ENCODE peak calls at places on chromosome 20, in seven cellular contexts. I, D, V, P, E, Y and R are unnamed samples.

GRCh38 chr20:53321596-53321995 is 272.0 kb downstream of the ZNF217 start:
- DNase-seq in I (no peak), D (no peak), V (no peak), P (no peak), E (no peak), Y (no peak), R (no peak)

GRCh38 chr20:11302436-11302835 is 615.3 kb upstream of the BTBD3 start:
- DNase-seq in I (no peak), D (no peak), V (no peak), P (no peak), E (no peak), Y (no peak), R (no peak)

GRCh38 chr20:3339076-3339475 is 68.4 kb downstream of the DNAAF9 start:
- DNase-seq in I (no peak), D (no peak), V (no peak), P (no peak), E (no peak), Y (no peak), R (no peak)

GRCh38 chr20:3430376-3431069 is 23.1 kb upstream of the DNAAF9 start:
- DNase-seq in I (no peak), D (no peak), V (no peak), P (peak), E (no peak), Y (no peak), R (no peak)

GRCh38 chr20:1686151-1686748 is 28.7 kb upstream of the SIRPG start:
- DNase-seq in I (no peak), D (no peak), V (no peak), P (no peak), E (no peak), Y (no peak), R (no peak)

GRCh38 chr20:2751868-2752630 is 48.4 kb downstream of the CPXM1 start:
- DNase-seq in I (no peak), D (peak), V (no peak), P (peak), E (no peak), Y (no peak), R (no peak)

GRCh38 chr20:56628015-56628872 is 862 bp upstream of the TFAP2C start:
- DNase-seq in I (no peak), D (no peak), V (peak), P (no peak), E (no peak), Y (no peak), R (peak)

GRCh38 chr20:54123587-54124180 is 50.1 kb downstream of the CYP24A1 start:
- DNase-seq in I (peak), D (no peak), V (peak), P (no peak), E (no peak), Y (peak), R (peak)

GRCh38 chr20:41030536-41031242 is 2.1 kb downstream of the TOP1 start:
- DNase-seq in I (peak), D (no peak), V (no peak), P (no peak), E (no peak), Y (no peak), R (no peak)

GRCh38 chr20:48671141-48671540 is 156.7 kb downstream of the PREX1 start:
- DNase-seq in I (no peak), D (no peak), V (no peak), P (no peak), E (no peak), Y (no peak), R (no peak)

GRCh38 chr20:56983813-56984212 is 282.6 kb downstream of the BMP7 start:
- DNase-seq in I (no peak), D (no peak), V (no peak), P (no peak), E (no peak), Y (no peak), R (no peak)

GRCh38 chr20:60086936-60087562 is 128.8 kb downstream of the CDH26 start:
- DNase-seq in I (no peak), D (no peak), V (no peak), P (no peak), E (no peak), Y (no peak), R (no peak)

GRCh38 chr20:18496042-18496441 is 983 bp downstream of the RBBP9 start:
- DNase-seq in I (no peak), D (no peak), V (no peak), P (no peak), E (no peak), Y (no peak), R (no peak)

GRCh38 chr20:37524859-37525708 is 2.6 kb downstream of the BLCAP start:
- DNase-seq in I (peak), D (no peak), V (no peak), P (no peak), E (no peak), Y (peak), R (no peak)

GRCh38 chr20:33651562-33652048 is 10.5 kb upstream of the C20orf144 start:
- DNase-seq in I (no peak), D (no peak), V (no peak), P (no peak), E (no peak), Y (no peak), R (peak)

GRCh38 chr20:57160985-57161384 is 105.5 kb downstream of the BMP7 start:
- DNase-seq in I (no peak), D (no peak), V (no peak), P (no peak), E (no peak), Y (no peak), R (no peak)

GRCh38 chr20:35607003-35607735 is 8.5 kb upstream of the SPAG4 start:
- DNase-seq in I (peak), D (no peak), V (no peak), P (no peak), E (no peak), Y (no peak), R (no peak)

GRCh38 chr20:5127859-5128409 is 1.1 kb downstream of the CDS2 start:
- DNase-seq in I (no peak), D (no peak), V (no peak), P (no peak), E (no peak), Y (no peak), R (no peak)

GRCh38 chr20:13297105-13297899 is 76.2 kb downstream of the ISM1 start:
- DNase-seq in I (peak), D (no peak), V (no peak), P (no peak), E (no peak), Y (no peak), R (no peak)